ENCODE peak calls at places on chromosomes 4 and X, in ten cellular contexts. One of them, this sample, is unnamed.

GRCh38 chr4:106986486-106986885 is 49.6 kb downstream of the DKK2 start:
- DNase-seq in NB4: no peak
- DNase-seq in hepatocyte: no peak
- DNase-seq in kidney: no peak
- DNase-seq in ovary: no peak
- DNase-seq in GM12864: no peak
- DNase-seq in coronary artery: no peak
- DNase-seq in ascending aorta: no peak
- DNase-seq in IMR-90: no peak
- DNase-seq in lower lobe of right lung: no peak
- DNase-seq in this sample: peak

GRCh38 chrX:136310411-136310810 is 9.6 kb downstream of the ADGRG4 start:
- DNase-seq in ascending aorta: no peak
- DNase-seq in lower lobe of right lung: no peak
- DNase-seq in NB4: peak
- DNase-seq in GM12864: no peak
- DNase-seq in hepatocyte: no peak
- DNase-seq in ovary: no peak
- DNase-seq in coronary artery: no peak
- DNase-seq in IMR-90: peak
- DNase-seq in kidney: no peak
- DNase-seq in this sample: peak

GRCh38 chr4:133624744-133625143 is 475.6 kb downstream of the PCDH10 start:
- DNase-seq in hepatocyte: peak
- DNase-seq in kidney: no peak
- DNase-seq in GM12864: no peak
- DNase-seq in coronary artery: no peak
- DNase-seq in NB4: no peak
- DNase-seq in IMR-90: no peak
- DNase-seq in ascending aorta: no peak
- DNase-seq in ovary: no peak
- DNase-seq in lower lobe of right lung: no peak
- DNase-seq in this sample: no peak

GRCh38 chrX:150581093-150581775 is 12.8 kb downstream of the MTM1 start:
- DNase-seq in ascending aorta: no peak
- DNase-seq in NB4: no peak
- DNase-seq in kidney: no peak
- DNase-seq in IMR-90: peak
- DNase-seq in hepatocyte: no peak
- DNase-seq in GM12864: no peak
- DNase-seq in lower lobe of right lung: no peak
- DNase-seq in ovary: no peak
- DNase-seq in coronary artery: no peak
- DNase-seq in this sample: peak

GRCh38 chr4:47913328-47913727 is 1.1 kb downstream of the NFXL1 start:
- DNase-seq in lower lobe of right lung: no peak
- DNase-seq in GM12864: no peak
- DNase-seq in coronary artery: no peak
- DNase-seq in kidney: no peak
- DNase-seq in NB4: peak
- DNase-seq in hepatocyte: peak
- DNase-seq in IMR-90: peak
- DNase-seq in ovary: no peak
- DNase-seq in ascending aorta: no peak
- DNase-seq in this sample: peak

GRCh38 chrX:134542485-134542884 is 82.5 kb downstream of the HPRT1 start:
- DNase-seq in hepatocyte: peak
- DNase-seq in ascending aorta: no peak
- DNase-seq in IMR-90: peak
- DNase-seq in NB4: peak
- DNase-seq in kidney: no peak
- DNase-seq in lower lobe of right lung: no peak
- DNase-seq in GM12864: no peak
- DNase-seq in coronary artery: no peak
- DNase-seq in ovary: peak
- DNase-seq in this sample: peak

GRCh38 chr4:147984065-147984777 is 252.3 kb downstream of the ARHGAP10 start:
- DNase-seq in GM12864: no peak
- DNase-seq in hepatocyte: peak
- DNase-seq in lower lobe of right lung: no peak
- DNase-seq in NB4: peak
- DNase-seq in IMR-90: peak
- DNase-seq in ascending aorta: no peak
- DNase-seq in ovary: no peak
- DNase-seq in coronary artery: no peak
- DNase-seq in kidney: no peak
- DNase-seq in this sample: peak

GRCh38 chr4:110492522-110492921 is 16.6 kb downstream of the ENPEP start:
- DNase-seq in GM12864: no peak
- DNase-seq in ascending aorta: no peak
- DNase-seq in IMR-90: no peak
- DNase-seq in hepatocyte: no peak
- DNase-seq in ovary: no peak
- DNase-seq in lower lobe of right lung: no peak
- DNase-seq in NB4: peak
- DNase-seq in kidney: no peak
- DNase-seq in coronary artery: no peak
- DNase-seq in this sample: no peak

GRCh38 chr4:157582141-157582540 is 361.6 kb downstream of the GRIA2 start:
- DNase-seq in GM12864: no peak
- DNase-seq in NB4: no peak
- DNase-seq in hepatocyte: no peak
- DNase-seq in ovary: no peak
- DNase-seq in IMR-90: no peak
- DNase-seq in coronary artery: no peak
- DNase-seq in kidney: no peak
- DNase-seq in lower lobe of right lung: no peak
- DNase-seq in ascending aorta: no peak
- DNase-seq in this sample: no peak

GRCh38 chr4:70240192-70240591 is 2.2 kb upstream of the CSN3 start:
- DNase-seq in ascending aorta: no peak
- DNase-seq in GM12864: no peak
- DNase-seq in lower lobe of right lung: no peak
- DNase-seq in ovary: no peak
- DNase-seq in kidney: no peak
- DNase-seq in coronary artery: no peak
- DNase-seq in hepatocyte: peak
- DNase-seq in NB4: no peak
- DNase-seq in IMR-90: peak
- DNase-seq in this sample: peak

GRCh38 chrX:106039920-106040319 is 1.4 kb upstream of the SERPINA7 start:
- DNase-seq in NB4: peak
- DNase-seq in GM12864: no peak
- DNase-seq in coronary artery: no peak
- DNase-seq in ascending aorta: no peak
- DNase-seq in IMR-90: no peak
- DNase-seq in kidney: no peak
- DNase-seq in hepatocyte: peak
- DNase-seq in ovary: no peak
- DNase-seq in lower lobe of right lung: no peak
- DNase-seq in this sample: no peak

DNA sequence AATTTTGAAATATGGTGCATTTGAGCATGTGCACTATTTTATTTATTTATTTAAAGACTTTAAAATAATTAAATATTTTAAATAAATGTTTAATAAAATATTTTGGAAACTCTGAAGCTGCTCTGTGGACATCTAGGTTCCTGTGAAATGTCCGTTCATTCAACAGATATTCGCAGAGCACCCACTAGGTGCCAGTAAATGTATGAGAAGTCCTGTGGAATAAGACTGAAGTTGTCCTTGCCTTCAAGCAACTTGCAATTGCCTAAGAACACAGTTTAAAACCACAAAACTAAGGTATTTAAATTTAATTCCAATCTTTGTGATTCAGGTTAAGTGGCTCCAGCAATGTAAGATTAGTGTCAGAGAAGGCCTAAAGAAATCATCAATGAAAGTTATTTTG is 306.7 kb downstream of the GBA3 start:
- DNase-seq in NB4: peak
- DNase-seq in IMR-90: no peak
- DNase-seq in hepatocyte: no peak
- DNase-seq in ovary: no peak
- DNase-seq in kidney: no peak
- DNase-seq in coronary artery: no peak
- DNase-seq in ascending aorta: no peak
- DNase-seq in GM12864: no peak
- DNase-seq in lower lobe of right lung: no peak
- DNase-seq in this sample: no peak
- TF ChIP-seq CTCF in NB4: peak
- TF ChIP-seq CTCF in IMR-90: no peak
- TF ChIP-seq CTCF in hepatocyte: no peak
- TF ChIP-seq CTCF in ovary: no peak
- TF ChIP-seq CTCF in kidney: peak
- TF ChIP-seq CTCF in coronary artery: no peak
- TF ChIP-seq CTCF in ascending aorta: no peak
- TF ChIP-seq CTCF in GM12864: no peak
- TF ChIP-seq CTCF in lower lobe of right lung: no peak
- TF ChIP-seq CTCF in this sample: no peak

GRCh38 chr4:94455081-94455480 is 3.3 kb downstream of the PDLIM5 start:
- DNase-seq in hepatocyte: peak
- DNase-seq in NB4: no peak
- DNase-seq in ovary: peak
- DNase-seq in kidney: peak
- DNase-seq in GM12864: no peak
- DNase-seq in IMR-90: peak
- DNase-seq in ascending aorta: peak
- DNase-seq in lower lobe of right lung: peak
- DNase-seq in coronary artery: peak
- DNase-seq in this sample: peak
- H3K4me3 ChIP-seq in hepatocyte: no peak
- H3K4me3 ChIP-seq in NB4: no peak
- H3K4me3 ChIP-seq in ovary: peak
- H3K4me3 ChIP-seq in kidney: peak
- H3K4me3 ChIP-seq in GM12864: no peak
- H3K4me3 ChIP-seq in IMR-90: no peak
- H3K4me3 ChIP-seq in ascending aorta: peak
- H3K4me3 ChIP-seq in lower lobe of right lung: no peak
- H3K4me3 ChIP-seq in coronary artery: peak
- H3K4me3 ChIP-seq in this sample: peak

DNA sequence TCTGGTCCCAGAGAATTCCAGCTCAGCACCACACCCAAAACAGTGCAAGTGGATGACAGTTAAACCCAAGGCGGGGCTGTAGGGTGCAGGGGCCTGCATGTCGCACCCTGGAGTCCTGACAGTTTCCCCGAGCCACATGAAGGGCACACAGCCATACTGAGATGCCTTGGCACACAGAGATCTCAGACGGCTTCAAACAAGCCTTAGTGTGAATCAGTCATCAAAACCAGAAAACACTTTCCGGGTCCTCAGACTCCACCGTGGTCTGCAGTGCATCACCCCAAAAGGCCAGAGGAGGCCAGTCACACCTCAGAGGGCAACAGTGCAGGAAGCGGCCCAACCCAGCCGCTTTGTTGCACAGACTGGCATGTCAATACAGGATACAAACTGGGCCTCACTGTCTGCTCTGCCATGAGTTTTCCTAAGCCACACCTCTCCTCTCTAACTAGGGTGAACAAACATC is 64.6 kb upstream of the ENPP6 start:
- DNase-seq in NB4: no peak
- DNase-seq in ovary: no peak
- DNase-seq in coronary artery: no peak
- DNase-seq in lower lobe of right lung: peak
- DNase-seq in ascending aorta: no peak
- DNase-seq in hepatocyte: peak
- DNase-seq in IMR-90: no peak
- DNase-seq in kidney: no peak
- DNase-seq in GM12864: no peak
- DNase-seq in this sample: no peak
- TF ChIP-seq CTCF in NB4: no peak
- TF ChIP-seq CTCF in ovary: no peak
- TF ChIP-seq CTCF in coronary artery: no peak
- TF ChIP-seq CTCF in lower lobe of right lung: peak
- TF ChIP-seq CTCF in ascending aorta: no peak
- TF ChIP-seq CTCF in hepatocyte: peak
- TF ChIP-seq CTCF in IMR-90: no peak
- TF ChIP-seq CTCF in kidney: no peak
- TF ChIP-seq CTCF in GM12864: peak
- TF ChIP-seq CTCF in this sample: no peak

DNA sequence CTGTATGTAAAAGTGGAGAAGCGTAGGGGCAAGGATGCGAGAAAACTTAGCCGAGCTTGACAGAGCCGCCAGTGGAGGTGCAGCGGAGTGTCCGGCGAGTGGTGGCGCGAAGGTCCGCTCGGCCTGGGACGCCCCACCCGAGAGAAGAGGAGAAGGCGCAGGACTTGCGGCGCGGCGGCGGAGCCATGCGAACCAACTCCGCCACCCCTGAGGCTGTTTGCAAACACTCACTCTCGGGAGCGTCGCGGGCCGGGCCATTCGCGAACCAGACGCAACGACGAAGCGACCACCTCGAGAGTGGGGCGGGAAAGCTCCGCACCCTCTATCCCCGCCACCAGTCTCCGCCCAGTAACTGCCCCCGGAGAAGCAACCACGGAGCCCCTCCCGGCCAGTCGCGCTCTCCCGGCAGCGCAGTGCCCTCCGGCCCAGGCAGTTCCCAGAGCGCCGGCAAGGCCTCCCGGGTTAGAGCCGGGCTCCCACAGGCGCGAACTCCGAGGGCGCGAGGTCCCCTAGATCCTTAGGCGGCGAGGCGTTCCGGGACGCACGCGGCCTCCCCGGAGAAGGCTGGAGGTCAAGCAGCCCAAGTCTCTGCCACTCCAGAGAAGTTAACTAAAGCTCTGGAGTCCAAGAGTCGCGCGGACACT is 2.2 kb upstream of the MAB21L2 start:
- DNase-seq in coronary artery: no peak
- DNase-seq in NB4: no peak
- DNase-seq in lower lobe of right lung: no peak
- DNase-seq in ovary: no peak
- DNase-seq in hepatocyte: peak
- DNase-seq in IMR-90: peak
- DNase-seq in ascending aorta: no peak
- DNase-seq in GM12864: no peak
- DNase-seq in kidney: peak
- DNase-seq in this sample: no peak
- H3K4me3 ChIP-seq in coronary artery: peak
- H3K4me3 ChIP-seq in NB4: no peak
- H3K4me3 ChIP-seq in lower lobe of right lung: peak
- H3K4me3 ChIP-seq in ovary: peak
- H3K4me3 ChIP-seq in hepatocyte: peak
- H3K4me3 ChIP-seq in IMR-90: peak
- H3K4me3 ChIP-seq in ascending aorta: peak
- H3K4me3 ChIP-seq in GM12864: no peak
- H3K4me3 ChIP-seq in kidney: peak
- H3K4me3 ChIP-seq in this sample: peak

This sample was measured in fibroblast of the aortic adventitia.